ENCODE peak calls at places on chromosomes 5 and 9, in eight cellular contexts. T is stimulated activated CD4-positive, alpha-beta T cell treated with anti-CD3 and anti-CD28 coated beads, Interleukin-1b, Interleukin-23, amount 100 ng/mL, for 24 hours; X is ovary; Y is activated CD8-positive, alpha-beta memory T cell treated with anti-CD3 and anti-CD28 coated beads for 4 hours; O is lung; E is PC-3; L is WERI-Rb-1; B is GM12864. M is an unnamed sample.

GRCh38 chr5:78538240-78538850 is 110.2 kb downstream of the LHFPL2 start:
- DNase-seq in T (no peak), X (no peak), Y (no peak), O (no peak), E (no peak), L (no peak), B (no peak), M (no peak)

GRCh38 chr9:107948086-107948485 is 458.5 kb upstream of the KLF4 start:
- DNase-seq in T (no peak), X (no peak), Y (no peak), O (no peak), E (no peak), L (no peak), B (no peak), M (no peak)

GRCh38 chr5:80871541-80871961 is 88.6 kb upstream of the RASGRF2 start:
- DNase-seq in T (no peak), X (no peak), Y (no peak), O (no peak), E (peak), L (no peak), B (no peak), M (no peak)

GRCh38 chr5:167982-168660 is 23.2 kb upstream of the LRRC14B start:
- DNase-seq in T (no peak), X (peak), Y (no peak), O (no peak), E (peak), L (no peak), B (no peak), M (no peak)

GRCh38 chr5:115599502-115599901 is 2.8 kb downstream of the TICAM2 start:
- DNase-seq in T (no peak), X (no peak), Y (no peak), O (no peak), E (no peak), L (no peak), B (no peak), M (no peak)

GRCh38 chr5:115583474-115583873 is 18.8 kb downstream of the TICAM2 start:
- DNase-seq in T (no peak), X (no peak), Y (no peak), O (no peak), E (peak), L (no peak), B (no peak), M (no peak)

GRCh38 chr5:85049020-85049419 is 664.3 kb upstream of the EDIL3 start:
- DNase-seq in T (no peak), X (no peak), Y (no peak), O (no peak), E (peak), L (peak), B (no peak), M (no peak)

GRCh38 chr5:78574731-78575161 is 73.8 kb downstream of the LHFPL2 start:
- DNase-seq in T (no peak), X (no peak), Y (no peak), O (no peak), E (peak), L (peak), B (peak), M (no peak)

GRCh38 chr5:126718246-126718868 is 58.6 kb upstream of the LMNB1 start:
- DNase-seq in T (no peak), X (no peak), Y (no peak), O (no peak), E (no peak), L (no peak), B (no peak), M (no peak)